ENCODE peak calls at places on chromosomes 1 and 21, in four cellular contexts. L is germinal center, W is caudate nucleus, R is activated gamma-delta T cell treated with Interleukin-2 at 50 U/mL for 16 hours. H is an unnamed sample.
A peak's percentile ranks its signal among the peaks of the same experiment; 100 is the strongest.

GRCh38 chr1:50750021-50750619 is 209.9 kb downstream of the FAF1 start:
- DNase-seq in W (no peak), L (peak; percentile 10), R (no peak), H (no peak)

GRCh38 chr1:88983791-88984552 is 8.5 kb downstream of the KYAT3 start:
- DNase-seq in W (no peak), L (peak; percentile 66), R (no peak), H (no peak)

GRCh38 chr1:159957824-159958268 is 3.8 kb upstream of the SLAMF9 start:
- DNase-seq in R (no peak), L (no peak), W (no peak), H (no peak)

GRCh38 chr21:43203523-43204080 is 34.8 kb downstream of the CRYAA start:
- DNase-seq in L (no peak), R (no peak), W (no peak), H (no peak)

GRCh38 chr1:62335656-62336055 is 16.4 kb upstream of the KANK4 start:
- DNase-seq in W (no peak), R (no peak), L (no peak), H (no peak)

GRCh38 chr1:24205701-24206464 is 18.8 kb upstream of the IFNLR1 start:
- DNase-seq in R (no peak), W (no peak), L (no peak), H (no peak)

GRCh38 chr1:42978317-42979036 is 19.8 kb upstream of the SLC2A1 start:
- DNase-seq in R (no peak), W (no peak), L (no peak), H (no peak)

GRCh38 chr1:12650001-12650421 is 6.1 kb downstream of the AADACL4 start:
- DNase-seq in L (no peak), R (no peak), W (no peak), H (no peak)

GRCh38 chr1:38624341-38625039 is 235.1 kb downstream of the RRAGC start:
- DNase-seq in L (no peak), W (no peak), R (no peak), H (no peak)

GRCh38 chr1:221877365-221877764 is 135.5 kb upstream of the DUSP10 start:
- DNase-seq in W (no peak), R (no peak), L (no peak), H (no peak)

GRCh38 chr1:244435562-244436205 is 16.0 kb downstream of the ADSS2 start:
- DNase-seq in W (no peak), R (no peak), L (no peak), H (no peak)

GRCh38 chr1:110087812-110088738 is 17.6 kb upstream of the ALX3 start:
- DNase-seq in R (peak; percentile 39), L (peak; percentile 65), W (no peak), H (no peak)

GRCh38 chr1:180565472-180565871 is 6.7 kb downstream of the OVAAL start:
- DNase-seq in L (no peak), W (no peak), R (no peak), H (no peak)